ENCODE peak calls at places on chromosomes 3 and 15, in five cellular contexts. S is PC-3; A is activated CD4-positive, alpha-beta T cell treated with anti-CD3 and anti-CD28 coated beads, Interleukin-2, amount 10 ng/mL, durations not matched to agents 24 days and 14 days; F is HCT116; P is foreskin melanocyte. D is an unnamed sample.

GRCh38 chr3:108345492-108346205 is 49.3 kb downstream of the HHLA2 start:
- DNase-seq in F (no peak), S (peak; percentile 58), P (no peak), A (no peak), D (no peak)

GRCh38 chr15:41713047-41713446 is 52.8 kb downstream of the MGA start:
- DNase-seq in S (no peak), A (no peak), F (no peak), P (no peak), D (no peak)

GRCh38 chr3:126319701-126320295 is 37.4 kb downstream of the KLF15 start:
- DNase-seq in P (no peak), A (peak; percentile 35), S (no peak), F (no peak), D (no peak)

GRCh38 chr15:45200001-45200798 is 12.4 kb upstream of the SHF start:
- DNase-seq in S (peak; percentile 97), P (peak; percentile 91), F (peak; percentile 91), A (peak; percentile 99), D (peak; percentile 94)

GRCh38 chr3:108437439-108437838 is 73.0 kb downstream of the MYH15 start:
- DNase-seq in A (no peak), S (peak; percentile 35), F (no peak), P (no peak), D (no peak)

GRCh38 chr3:169440926-169441325 is 222.6 kb downstream of the MECOM start:
- DNase-seq in S (no peak), A (no peak), P (no peak), F (no peak), D (no peak)

GRCh38 chr15:56613826-56614225 is 119.5 kb downstream of the ZNF280D start:
- DNase-seq in S (no peak), F (no peak), A (no peak), P (no peak), D (no peak)

GRCh38 chr3:76122007-76122406 is 336.7 kb upstream of the ZNF717 start:
- DNase-seq in S (peak; percentile 79), P (no peak), A (no peak), F (no peak), D (no peak)

GRCh38 chr3:46895204-46895660 is 17.7 kb downstream of the PTH1R start:
- DNase-seq in S (peak; percentile 77), P (peak; percentile 25), F (peak; percentile 37), A (peak; percentile 93), D (peak; percentile 54)

GRCh38 chr3:9727041-9727595 is 4.4 kb upstream of the BRPF1 start:
- DNase-seq in F (peak; percentile 48), A (peak; percentile 85), S (no peak), P (no peak), D (no peak)